ENCODE peak calls at places on chromosomes 1 and 21, in six cellular contexts. C is ascending aorta; A is GM23248; I is breast epithelium; H is tibial nerve; F is CD4-positive, alpha-beta T cell. W is an unnamed sample.

GRCh38 chr1:31584869-31585735 is 8.8 kb downstream of the TINAGL1 start:
- DNase-seq in I (no peak), A (no peak), F (no peak), C (no peak), H (no peak), W (no peak)

GRCh38 chr1:110412576-110412975 is 5.1 kb upstream of the LAMTOR5 start:
- DNase-seq in I (peak; percentile 54), H (peak; percentile 48), F (peak; percentile 52), A (peak; percentile 87), C (no peak), W (peak; percentile 82)

GRCh38 chr1:8356256-8357209 is 38.6 kb downstream of the SLC45A1 start:
- DNase-seq in H (no peak), F (no peak), A (no peak), C (no peak), I (no peak), W (no peak)

GRCh38 chr21:32457360-32457840 is 44.9 kb downstream of the EVA1C start:
- DNase-seq in I (peak; percentile 68), A (peak; percentile 33), F (no peak), H (no peak), C (no peak), W (no peak)

GRCh38 chr1:39754906-39755504 is 16.1 kb downstream of the OXCT2 start:
- DNase-seq in I (no peak), F (no peak), A (no peak), C (no peak), H (no peak), W (no peak)

GRCh38 chr1:26291433-26291832 is 11.5 kb downstream of the SH3BGRL3 start:
- DNase-seq in F (no peak), H (no peak), I (no peak), C (no peak), A (no peak), W (no peak)

GRCh38 chr21:16370176-16370575 is 640.4 kb downstream of the USP25 start:
- DNase-seq in F (no peak), I (no peak), A (no peak), C (no peak), H (no peak), W (no peak)

GRCh38 chr1:154869351-154870116 is 547 bp downstream of the KCNN3 start:
- DNase-seq in I (no peak), H (no peak), F (no peak), C (no peak), A (peak; percentile 68), W (no peak)

GRCh38 chr1:18109756-18110597 is 2.4 kb downstream of the IGSF21 start:
- DNase-seq in C (no peak), I (peak; percentile 65), H (peak; percentile 26), A (peak; percentile 48), F (no peak), W (peak; percentile 90)

GRCh38 chr1:156157506-156157905 is 4.1 kb downstream of the SEMA4A start:
- DNase-seq in C (no peak), F (no peak), H (no peak), I (no peak), A (no peak), W (no peak)

GRCh38 chr1:227903614-227904501 is 43.9 kb downstream of the WNT9A start:
- DNase-seq in H (no peak), C (no peak), F (no peak), I (no peak), A (no peak), W (no peak)

GRCh38 chr1:63487336-63488065 is 35.5 kb downstream of the ITGB3BP start:
- DNase-seq in I (no peak), A (no peak), C (no peak), F (no peak), H (no peak), W (no peak)

GRCh38 chr1:221783936-221784335 is 42.0 kb upstream of the DUSP10 start:
- DNase-seq in I (no peak), C (no peak), A (no peak), F (no peak), H (no peak), W (no peak)

GRCh38 chr1:204443260-204443619 is 31.6 kb upstream of the PPP1R15B start:
- DNase-seq in A (no peak), F (no peak), C (no peak), I (peak; percentile 86), H (no peak), W (no peak)

GRCh38 chr21:45542667-45543370 is 579 bp upstream of the SLC19A1 start:
- DNase-seq in C (no peak), F (no peak), H (no peak), A (peak; percentile 19), I (peak; percentile 52), W (no peak)

GRCh38 chr1:107670397-107670796 is 294.6 kb downstream of the VAV3 start:
- DNase-seq in H (no peak), F (no peak), A (no peak), I (no peak), C (no peak), W (no peak)

GRCh38 chr1:223102797-223103533 is 40.1 kb downstream of the TLR5 start:
- DNase-seq in F (no peak), H (no peak), C (no peak), I (no peak), A (no peak), W (no peak)

GRCh38 chr1:19903621-19904020 is 19.8 kb downstream of the PLA2G2E start:
- DNase-seq in I (no peak), F (no peak), A (no peak), C (no peak), H (no peak), W (no peak)

GRCh38 chr1:2020310-2020655 is 1.1 kb downstream of the GABRD start:
- DNase-seq in I (no peak), H (no peak), A (no peak), C (no peak), F (no peak), W (no peak)

GRCh38 chr1:84350550-84350949 is 47.7 kb upstream of the DNASE2B start:
- DNase-seq in H (no peak), I (no peak), C (no peak), A (no peak), F (no peak), W (no peak)

GRCh38 chr1:24941566-24941965 is 11.5 kb upstream of the RUNX3 start:
- DNase-seq in H (no peak), I (no peak), F (no peak), A (no peak), C (no peak), W (no peak)

GRCh38 chr1:24939657-24940193 is 9.6 kb upstream of the RUNX3 start:
- DNase-seq in F (no peak), H (no peak), C (no peak), I (no peak), A (no peak), W (no peak)

GRCh38 chr1:24938276-24938675 is 8.2 kb upstream of the RUNX3 start:
- DNase-seq in I (no peak), F (no peak), A (no peak), H (no peak), C (no peak), W (no peak)

GRCh38 chr1:24939040-24939439 is 9.0 kb upstream of the RUNX3 start:
- DNase-seq in I (no peak), A (no peak), F (no peak), H (no peak), C (no peak), W (no peak)

DNA sequence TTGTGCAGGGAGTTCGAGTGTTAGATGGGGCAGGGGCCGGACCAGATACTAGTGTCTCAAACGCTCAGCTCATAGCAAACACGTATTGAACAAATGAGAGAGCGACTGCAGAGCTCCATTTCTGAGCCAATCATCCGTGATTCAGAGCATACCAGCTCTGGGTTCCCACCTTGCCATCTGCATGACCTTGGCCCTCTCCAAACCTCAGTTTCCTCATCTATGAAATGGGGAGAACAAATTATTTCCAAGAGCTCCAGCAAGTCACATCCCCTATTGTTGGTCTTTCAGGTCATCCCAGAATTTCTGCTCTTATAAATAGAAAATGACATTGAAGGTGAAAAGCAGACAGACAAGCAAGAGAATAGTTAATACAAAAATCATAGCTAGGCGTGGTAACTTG is 10.2 kb upstream of the RUNX3 start:
- DNase-seq in I (no peak), F (no peak), H (no peak), A (no peak), C (no peak), W (no peak)
- H3K27ac ChIP-seq in I (no peak overlapping the region), F (no peak overlapping the region), H (no peak overlapping the region), A (no peak overlapping the region), C (no peak overlapping the region), W (no peak overlapping the region)

DNA sequence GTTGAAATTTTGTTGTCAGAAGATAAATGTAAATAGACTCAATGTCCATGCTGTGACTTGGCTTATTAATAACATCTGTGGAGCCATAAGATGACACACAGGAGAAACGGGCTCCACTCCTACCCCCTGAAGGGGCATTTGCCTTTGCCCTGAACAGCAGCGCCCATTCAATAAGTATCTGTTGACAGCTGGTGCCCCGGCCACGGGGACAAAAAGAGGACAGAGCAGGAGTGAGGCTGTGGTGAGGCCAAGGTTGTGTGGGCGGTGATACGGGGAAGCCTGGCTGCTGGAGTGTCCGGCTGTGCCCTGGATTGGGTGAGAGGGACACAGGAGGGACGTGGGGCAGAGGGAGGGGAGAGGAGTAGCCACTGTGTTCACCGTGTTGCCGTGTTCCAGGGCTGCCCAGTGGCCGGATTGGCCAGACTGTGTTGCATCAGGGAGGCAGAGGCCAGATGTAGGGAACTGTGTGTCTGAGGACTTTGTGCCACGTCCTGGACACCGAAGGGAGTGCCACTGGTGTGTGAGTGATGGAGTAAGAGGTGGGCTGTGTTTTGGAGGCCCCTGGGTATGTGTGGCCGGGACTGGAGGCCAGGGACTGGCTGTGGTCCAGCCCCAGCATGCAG is 15.1 kb downstream of the PRMT2 start:
- DNase-seq in A (no peak), C (no peak), H (no peak), F (no peak), I (no peak), W (no peak)
- H3K27ac ChIP-seq in A (no peak overlapping the region), C (no peak overlapping the region), H (peak overlapping the region; percentile 44), F (no peak overlapping the region), I (no peak overlapping the region), W (no peak overlapping the region)

GRCh38 chr1:23492132-23492720 is 8.2 kb upstream of the ASAP3 start:
- DNase-seq in A (no peak), H (no peak), I (no peak), C (no peak), F (no peak), W (no peak)

GRCh38 chr1:23497777-23498439 is 13.9 kb upstream of the ASAP3 start:
- DNase-seq in I (no peak), H (no peak), C (no peak), F (no peak), A (no peak), W (no peak)

DNA sequence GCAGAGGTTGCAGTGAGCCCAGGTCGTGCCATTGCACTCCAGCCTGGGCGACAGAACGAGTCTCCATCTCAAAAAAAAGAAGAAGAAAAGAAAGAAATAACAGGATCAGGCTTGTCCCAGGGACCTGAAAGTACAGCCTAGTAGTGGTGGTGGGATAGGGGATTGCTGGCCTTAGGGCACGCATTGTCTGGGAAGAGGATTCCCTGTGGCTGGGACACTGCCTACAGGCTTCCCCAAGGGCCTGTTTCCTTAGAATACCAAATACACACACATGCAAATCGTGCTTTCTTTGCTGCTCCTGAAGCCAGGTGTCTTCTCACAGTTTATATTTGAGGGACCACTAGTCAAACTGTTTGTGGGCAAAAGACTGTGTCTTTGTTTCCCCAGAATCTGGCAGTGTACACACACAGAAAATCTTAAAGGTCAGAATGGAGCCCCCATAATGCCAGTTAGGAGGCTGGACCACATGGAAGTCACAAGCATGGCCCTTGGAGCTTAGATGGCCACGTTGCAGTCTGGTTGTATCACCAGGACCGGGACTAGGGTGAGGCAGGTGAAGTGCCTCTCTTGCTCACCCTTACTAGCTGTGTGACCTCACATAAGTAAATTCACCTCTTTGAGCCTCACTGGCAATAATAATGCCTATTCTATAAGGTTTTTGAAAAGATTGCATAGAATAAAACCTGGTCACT is 12.7 kb upstream of the ASAP3 start:
- DNase-seq in I (no peak), F (no peak), A (no peak), C (no peak), H (no peak), W (no peak)
- H3K27ac ChIP-seq in I (no peak overlapping the region), F (no peak overlapping the region), A (no peak overlapping the region), C (no peak overlapping the region), H (no peak overlapping the region), W (no peak overlapping the region)

GRCh38 chr1:111598534-111598933 is 21.1 kb upstream of the RAP1A start:
- DNase-seq in I (no peak), F (no peak), A (no peak), H (no peak), C (no peak), W (no peak)
- H3K27ac ChIP-seq in I (no peak overlapping the region), F (no peak overlapping the region), A (no peak overlapping the region), H (no peak overlapping the region), C (no peak overlapping the region), W (no peak overlapping the region)